ENCODE peak calls at places on chromosomes 7 and 10, in five cellular contexts. F is left ventricle myocardium inferior, S is transverse colon, Q is kidney, P is SJSA1. Y is an unnamed sample. For H3K9me3, the result is how much of the 10 kb centered on the place peaks cover.

GRCh38 chr7:102065226-102065625 is 221.4 kb upstream of the SH2B2 start:
- DNase-seq in Q (no peak), F (no peak), P (no peak), S (no peak), Y (no peak)

GRCh38 chr7:28207486-28208158 is 27.0 kb upstream of the JAZF1 start:
- DNase-seq in S (no peak), P (peak), Q (no peak), F (no peak), Y (no peak)

GRCh38 chr7:24715661-24716479 is 41.4 kb downstream of the GSDME start:
- DNase-seq in F (no peak), P (peak), Q (no peak), S (no peak), Y (peak)

GRCh38 chr7:1922071-1922869 is 252.2 kb downstream of the ELFN1 start:
- DNase-seq in P (no peak), S (no peak), Q (peak), F (no peak), Y (no peak)

GRCh38 chr7:80387634-80388033 is 124.2 kb downstream of the GNAT3 start:
- DNase-seq in P (no peak), S (no peak), F (no peak), Q (no peak), Y (no peak)

GRCh38 chr7:96949766-96950165 is 55.6 kb upstream of the DLX6 start:
- DNase-seq in S (no peak), Q (no peak), P (peak), F (no peak), Y (no peak)

GRCh38 chr10:51242393-51242792 is 168.1 kb downstream of the PRKG1 start:
- DNase-seq in Q (no peak), P (no peak), S (no peak), F (no peak), Y (no peak)

GRCh38 chr10:24448351-24449009 is 239.5 kb downstream of the KIAA1217 start:
- DNase-seq in F (no peak), Q (no peak), S (no peak), P (no peak), Y (no peak)

GRCh38 chr10:24415455-24416169 is 206.7 kb downstream of the KIAA1217 start:
- DNase-seq in P (no peak), Q (peak), S (peak), F (peak), Y (peak)

GRCh38 chr7:159027803-159028455 is 116.7 kb downstream of the VIPR2 start:
- DNase-seq in S (peak), P (peak), Q (no peak), F (no peak), Y (peak)

GRCh38 chr7:82270909-82271308 is 172.7 kb downstream of the CACNA2D1 start:
- DNase-seq in Q (no peak), S (no peak), P (no peak), F (no peak), Y (no peak)

GRCh38 chr10:13795653-13796555 is 209.1 kb downstream of the PRPF18 start:
- DNase-seq in F (no peak), S (no peak), P (no peak), Q (no peak), Y (peak)

GRCh38 chr10:15813415-15813814 is 46.9 kb downstream of the MINDY3 start:
- DNase-seq in P (no peak), S (no peak), F (no peak), Q (no peak), Y (no peak)

DNA sequence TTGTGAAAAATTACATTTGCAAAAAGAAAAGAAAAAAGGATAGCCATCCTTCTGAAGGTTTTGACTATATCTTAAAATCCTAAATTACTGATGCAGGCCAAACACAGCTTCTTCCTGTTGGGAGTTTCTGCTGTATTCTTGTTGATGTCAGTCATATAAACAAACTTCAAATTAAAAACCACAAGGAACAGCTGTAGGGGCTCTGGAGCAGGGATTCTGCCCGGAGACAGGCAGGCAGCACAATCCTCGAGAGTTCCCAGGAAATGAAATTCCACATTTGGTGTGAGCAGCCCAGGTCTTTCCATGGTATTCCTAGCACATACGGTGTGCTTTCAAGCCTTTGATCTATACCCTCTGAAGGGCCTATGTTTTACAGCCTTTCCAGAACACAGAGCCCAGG is 43.2 kb downstream of the INSYN2A start:
- DNase-seq in F (no peak), P (peak), S (no peak), Q (no peak), Y (no peak)
- H3K27ac ChIP-seq in F (no peak), P (peak), S (no peak), Q (no peak), Y (no peak)

GRCh38 chr7:157792954-157793353 is 456.1 kb downstream of the DNAJB6 start:
- DNase-seq in S (no peak), F (no peak), P (no peak), Q (no peak), Y (no peak)
- H3K9me3 ChIP-seq in S (under half), F (under half), P (under half), Q (under half), Y (under half)

GRCh38 chr10:2222631-2223030 is 485.3 kb upstream of the ADARB2 start:
- DNase-seq in S (no peak), F (no peak), Q (no peak), P (no peak), Y (no peak)
- H3K27ac ChIP-seq in S (no peak), F (no peak), Q (no peak), P (no peak), Y (no peak)

GRCh38 chr10:37680243-37680683 is 177.1 kb downstream of the ZNF248 start:
- DNase-seq in S (no peak), Q (no peak), F (no peak), P (no peak), Y (no peak)

GRCh38 chr10:37681617-37681999 is 175.8 kb downstream of the ZNF248 start:
- DNase-seq in Q (no peak), F (no peak), P (no peak), S (no peak), Y (no peak)

GRCh38 chr10:37679465-37679864 is 177.9 kb downstream of the ZNF248 start:
- DNase-seq in F (no peak), Q (no peak), S (no peak), P (no peak), Y (no peak)

GRCh38 chr10:37682617-37683016 is 174.8 kb downstream of the ZNF248 start:
- DNase-seq in F (no peak), P (peak), S (no peak), Q (no peak), Y (no peak)

GRCh38 chr10:37680716-37681616 is 176.4 kb downstream of the ZNF248 start:
- DNase-seq in Q (no peak), P (peak), F (no peak), S (no peak), Y (no peak)
- H3K9me3 ChIP-seq in Q (under half), P (under half), F (under half), S (under half), Y (under half)

DNA sequence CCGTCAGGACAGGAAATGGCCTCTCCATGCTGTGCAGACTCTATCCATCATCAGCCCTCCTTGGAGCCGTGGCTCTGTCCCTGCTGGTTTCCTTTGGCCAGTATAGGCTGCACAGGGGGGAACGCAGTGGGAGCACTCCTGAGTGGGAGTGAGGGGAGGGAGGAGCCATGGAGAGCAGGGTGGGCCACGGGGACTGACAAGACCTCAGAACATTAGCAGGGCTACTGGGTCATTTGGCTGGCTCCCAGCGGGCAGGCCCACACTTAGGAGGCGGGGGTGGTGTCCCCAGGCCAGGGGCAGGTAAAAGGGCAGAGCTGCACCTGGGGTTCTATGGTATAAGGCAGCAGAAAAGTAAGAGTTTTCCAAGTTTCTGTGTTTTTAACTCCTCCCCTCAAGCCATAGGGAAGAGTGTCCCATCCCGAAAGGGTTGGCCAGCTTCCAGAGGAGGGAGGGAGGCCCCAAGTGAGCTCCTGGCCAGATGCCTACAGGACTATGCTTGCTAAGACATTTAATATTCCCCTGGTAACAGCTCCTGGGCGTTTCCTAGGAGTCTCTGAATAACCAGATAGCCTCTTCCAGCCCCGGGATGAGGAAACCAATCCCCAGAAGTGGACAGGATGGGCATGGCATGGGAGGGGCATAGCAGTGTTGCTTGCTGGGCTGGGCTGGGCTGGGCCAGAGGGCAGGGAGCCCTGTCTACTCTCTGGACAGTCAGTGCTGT is 5.5 kb upstream of the OPN4 start:
- DNase-seq in P (peak), F (peak), S (peak), Q (no peak), Y (peak)
- H3K27ac ChIP-seq in P (peak), F (peak), S (no peak), Q (no peak), Y (no peak)

GRCh38 chr7:18893156-18893555 is 224.3 kb downstream of the TWIST1 start:
- DNase-seq in Q (no peak), S (no peak), F (no peak), P (no peak), Y (no peak)
- H3K9me3 ChIP-seq in Q (under half), S (under half), F (under half), P (under half), Y (under half)

GRCh38 chr10:97679594-97679993 is 7.4 kb downstream of the AVPI1 start:
- DNase-seq in P (no peak), F (no peak), Q (no peak), S (no peak), Y (no peak)

GRCh38 chr10:97682042-97682441 is 5.0 kb downstream of the AVPI1 start:
- DNase-seq in Q (no peak), P (no peak), F (no peak), S (peak), Y (peak)

GRCh38 chr10:97673736-97674525 is 13.1 kb downstream of the AVPI1 start:
- DNase-seq in F (no peak), S (no peak), P (no peak), Q (no peak), Y (peak)

DNA sequence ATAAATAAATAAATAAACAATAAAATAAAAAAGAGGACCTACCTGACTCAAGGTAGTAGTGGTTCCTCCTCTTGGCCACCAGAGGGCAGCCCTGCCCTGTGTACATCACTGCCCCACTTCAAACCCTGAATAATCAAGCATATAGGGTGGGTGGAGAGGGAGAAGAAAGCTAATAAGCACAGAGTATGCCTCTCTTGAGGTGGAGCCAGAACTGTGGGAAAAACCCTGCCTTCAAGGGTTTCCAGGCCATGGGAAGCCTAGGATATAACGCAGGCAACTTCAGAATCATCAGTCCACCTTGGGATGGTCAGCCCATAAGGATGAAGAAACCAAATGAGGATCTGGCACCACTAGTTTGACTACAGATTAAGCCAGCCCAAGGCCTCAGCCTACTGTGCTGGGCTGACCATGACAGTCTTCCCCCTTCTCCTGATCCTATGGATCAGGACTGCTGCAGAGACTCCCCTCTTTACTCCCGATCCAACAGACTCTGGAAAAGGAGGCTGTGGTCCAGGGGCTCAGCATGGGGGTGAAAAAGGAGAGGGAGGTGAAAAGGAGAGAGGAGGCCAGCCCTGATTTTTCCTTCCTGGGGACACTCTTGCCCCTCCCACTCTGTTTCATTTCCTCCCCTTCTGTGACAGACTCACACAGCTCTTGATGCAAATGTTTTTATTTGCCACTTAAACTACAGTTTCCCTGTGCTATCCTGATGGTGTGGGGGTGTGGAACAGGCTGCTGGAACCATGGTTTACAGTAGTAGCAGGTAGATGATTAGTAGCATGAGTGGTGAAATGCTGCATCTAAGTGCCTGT is 10.1 kb downstream of the AVPI1 start:
- DNase-seq in P (no peak), F (no peak), Q (no peak), S (peak), Y (peak)
- H3K27ac ChIP-seq in P (no peak), F (no peak), Q (no peak), S (no peak), Y (peak)